ENCODE peak calls at places on chromosomes 4 and X, in nine cellular contexts. H is activated CD4-positive, alpha-beta T cell treated with anti-CD3 and anti-CD28 coated beads for 36 hours; P is T47D; M is D341Med; B is tibial nerve; G is progenitor cell of endocrine pancreas; Q is T-helper 2 cell; N is brain microvascular endothelial cell; D is anterior cingulate cortex. I is an unnamed sample.

GRCh38 chr4:164536829-164537228 is 217.1 kb upstream of the SMIM31 start:
- DNase-seq in M (no peak), G (no peak), P (no peak), Q (no peak), N (peak), H (no peak), D (no peak), B (no peak), I (no peak)

GRCh38 chr4:139453041-139453370 is 915 bp upstream of the RAB33B start:
- DNase-seq in G (no peak), B (peak), N (peak), D (no peak), M (no peak), H (peak), P (peak), Q (peak), I (no peak)

GRCh38 chr4:94165256-94165655 is 42.4 kb upstream of the SMARCAD1 start:
- DNase-seq in Q (no peak), D (no peak), M (no peak), G (no peak), N (no peak), P (no peak), H (no peak), B (no peak), I (no peak)

GRCh38 chrX:2819345-2820130 is 9.2 kb upstream of the GYG2 start:
- DNase-seq in H (peak), G (no peak), M (peak), B (no peak), D (no peak), N (no peak), P (no peak), Q (peak), I (no peak)

GRCh38 chr4:147731611-147732515 is at the start of gene ARHGAP10:
- DNase-seq in H (peak), P (peak), D (peak), N (peak), B (peak), Q (peak), G (peak), M (peak), I (no peak)

GRCh38 chrX:11470231-11470630 is 177.0 kb downstream of the AMELX start:
- DNase-seq in B (no peak), D (no peak), N (peak), Q (no peak), H (no peak), G (no peak), M (no peak), P (no peak), I (no peak)

GRCh38 chr4:12123709-12124108 is 695.0 kb upstream of the HS3ST1 start:
- DNase-seq in B (no peak), G (no peak), P (no peak), M (no peak), N (no peak), H (no peak), D (no peak), Q (no peak), I (peak)

GRCh38 chrX:146278381-146278780 is 460.8 kb downstream of the SLITRK2 start:
- DNase-seq in Q (peak), B (no peak), H (no peak), D (peak), M (no peak), P (no peak), G (no peak), N (no peak), I (no peak)

GRCh38 chr4:114563536-114564315 is 34.9 kb upstream of the UGT8 start:
- DNase-seq in Q (no peak), G (no peak), D (no peak), B (no peak), M (no peak), N (peak), P (no peak), H (no peak), I (no peak)

GRCh38 chrX:139448996-139449395 is 81.5 kb upstream of the F9 start:
- DNase-seq in Q (no peak), M (no peak), N (no peak), G (no peak), D (no peak), P (no peak), B (no peak), H (no peak), I (no peak)

GRCh38 chr4:143559757-143560147 is 46.2 kb downstream of the SMARCA5 start:
- DNase-seq in G (no peak), H (peak), M (no peak), P (no peak), N (no peak), Q (peak), D (no peak), B (no peak), I (no peak)

GRCh38 chr4:101993841-101994221 is 203.3 kb downstream of the BANK1 start:
- DNase-seq in P (no peak), G (no peak), H (no peak), Q (no peak), N (no peak), B (no peak), D (no peak), M (no peak), I (no peak)

GRCh38 chr4:74418063-74418670 is 26.8 kb upstream of the AREG start:
- DNase-seq in N (peak), H (no peak), D (no peak), P (no peak), Q (no peak), M (no peak), B (no peak), G (no peak), I (no peak)

GRCh38 chr4:38188631-38189101 is 228.5 kb downstream of the PTTG2 start:
- DNase-seq in D (no peak), P (no peak), N (no peak), Q (no peak), G (no peak), B (no peak), M (no peak), H (no peak), I (no peak)

GRCh38 chr4:82951196-82951595 is 50.7 kb downstream of the THAP9 start:
- DNase-seq in N (no peak), P (no peak), B (no peak), D (no peak), Q (no peak), M (no peak), H (no peak), G (no peak), I (no peak)

GRCh38 chr4:95985051-95985450 is 145.2 kb downstream of the PDHA2 start:
- DNase-seq in G (no peak), Q (peak), N (no peak), P (no peak), M (no peak), B (no peak), D (no peak), H (no peak), I (no peak)

GRCh38 chr4:99099311-99099710 is 10.7 kb upstream of the ADH5 start:
- DNase-seq in N (no peak), P (no peak), D (no peak), H (no peak), B (no peak), G (no peak), M (no peak), Q (no peak), I (no peak)

I was measured in globus pallidus.